ENCODE peak calls at places on chromosome 21, in eight cellular contexts. M, I, U, Y, S, B, R and F are unnamed samples.

GRCh38 chr21:35398366-35398982 is 349.4 kb upstream of the RUNX1 start:
- DNase-seq in M (no peak), I (no peak), U (no peak), Y (no peak), S (peak; percentile 51), B (no peak), R (peak; percentile 47), F (no peak)

GRCh38 chr21:38171723-38172344 is 85.0 kb upstream of the KCNJ15 start:
- DNase-seq in M (no peak), I (no peak), U (peak; percentile 76), Y (no peak), S (peak; percentile 57), B (no peak), R (peak; percentile 37), F (no peak)

GRCh38 chr21:32371913-32372314 is 20.9 kb downstream of the URB1 start:
- DNase-seq in M (no peak), I (no peak), U (peak; percentile 76), Y (no peak), S (peak; percentile 88), B (no peak), R (peak; percentile 90), F (peak; percentile 62)

GRCh38 chr21:26800001-26800400 is 45.2 kb downstream of the ADAMTS1 start:
- DNase-seq in M (no peak), I (no peak), U (no peak), Y (no peak), S (peak; percentile 66), B (no peak), R (peak; percentile 50), F (no peak)

GRCh38 chr21:45981641-45982255 is at the start of gene COL6A1:
- DNase-seq in M (peak; percentile 45), I (peak; percentile 22), U (no peak), Y (no peak), S (no peak), B (peak; percentile 96), R (peak; percentile 65), F (no peak)

GRCh38 chr21:44737706-44738354 is 26.5 kb upstream of the TSPEAR start:
- DNase-seq in M (no peak), I (no peak), U (no peak), Y (no peak), S (peak; percentile 17), B (no peak), R (peak; percentile 23), F (no peak)

GRCh38 chr21:28754127-28754611 is 238.5 kb downstream of the LTN1 start:
- DNase-seq in M (no peak), I (no peak), U (no peak), Y (no peak), S (peak; percentile 99), B (no peak), R (peak; percentile 85), F (peak; percentile 91)

GRCh38 chr21:33901421-33902288 is 13.9 kb downstream of the ATP5PO start:
- DNase-seq in M (no peak), I (no peak), U (peak; percentile 31), Y (no peak), S (peak; percentile 82), B (peak; percentile 62), R (peak; percentile 89), F (no peak)

GRCh38 chr21:26169061-26169610 is 1.4 kb downstream of the APP start:
- DNase-seq in M (peak; percentile 6), I (peak; percentile 30), U (peak; percentile 57), Y (peak; percentile 45), S (peak; percentile 79), B (peak; percentile 71), R (peak; percentile 85), F (no peak)

GRCh38 chr21:38753114-38754100 is 52.3 kb upstream of the ETS2 start:
- DNase-seq in M (no peak), I (no peak), U (no peak), Y (no peak), S (peak; percentile 32), B (no peak), R (no peak), F (no peak)

GRCh38 chr21:45004059-45004422 is 64.2 kb downstream of the SLX9 start:
- DNase-seq in M (no peak), I (no peak), U (no peak), Y (no peak), S (no peak), B (no peak), R (no peak), F (no peak)

GRCh38 chr21:46622226-46622625 is 13.2 kb upstream of the PRMT2 start:
- DNase-seq in M (no peak), I (no peak), U (no peak), Y (no peak), S (peak; percentile 15), B (no peak), R (peak; percentile 34), F (no peak)

GRCh38 chr21:45309069-45309521 is 21.4 kb upstream of the POFUT2 start:
- DNase-seq in M (peak; percentile 31), I (no peak), U (no peak), Y (no peak), S (peak; percentile 74), B (peak; percentile 82), R (peak; percentile 67), F (no peak)

GRCh38 chr21:34668803-34669148 is at the start of gene CLIC6:
- DNase-seq in M (no peak), I (no peak), U (no peak), Y (no peak), S (no peak), B (no peak), R (no peak), F (no peak)

GRCh38 chr21:35048706-35049617 is at the start of gene RUNX1:
- DNase-seq in M (peak; percentile 38), I (peak; percentile 35), U (peak; percentile 86), Y (peak; percentile 88), S (peak; percentile 59), B (no peak), R (peak; percentile 94), F (no peak)

GRCh38 chr21:32004281-32004680 is 131.5 kb downstream of the HUNK start:
- DNase-seq in M (no peak), I (no peak), U (no peak), Y (no peak), S (no peak), B (no peak), R (no peak), F (no peak)

GRCh38 chr21:33325222-33326067 is 675 bp downstream of the IFNAR1 start:
- DNase-seq in M (peak; percentile 56), I (no peak), U (peak; percentile 67), Y (peak; percentile 77), S (peak; percentile 77), B (peak; percentile 51), R (peak; percentile 77), F (peak; percentile 42)

GRCh38 chr21:17101696-17102095 is 411.1 kb upstream of the CXADR start:
- DNase-seq in M (no peak), I (no peak), U (no peak), Y (no peak), S (no peak), B (no peak), R (no peak), F (no peak)

GRCh38 chr21:33890187-33890586 is 25.4 kb downstream of the ATP5PO start:
- DNase-seq in M (no peak), I (no peak), U (no peak), Y (no peak), S (no peak), B (no peak), R (no peak), F (no peak)

GRCh38 chr21:34812510-34813265 is 143.9 kb downstream of the CLIC6 start:
- DNase-seq in M (no peak), I (no peak), U (peak; percentile 81), Y (no peak), S (peak; percentile 58), B (no peak), R (peak; percentile 98), F (peak; percentile 87)

GRCh38 chr21:37045139-37045538 is 27.7 kb downstream of the PIGP start:
- DNase-seq in M (no peak), I (no peak), U (no peak), Y (no peak), S (no peak), B (no peak), R (no peak), F (no peak)

GRCh38 chr21:44930543-44930981 is 9.3 kb upstream of the SLX9 start:
- DNase-seq in M (peak; percentile 45), I (no peak), U (no peak), Y (peak; percentile 80), S (no peak), B (no peak), R (no peak), F (no peak)

GRCh38 chr21:38159355-38159754 is 97.4 kb upstream of the KCNJ15 start:
- DNase-seq in M (peak; percentile 17), I (peak; percentile 22), U (peak; percentile 87), Y (no peak), S (peak; percentile 92), B (peak; percentile 57), R (peak; percentile 73), F (peak; percentile 61)

GRCh38 chr21:37914211-37914900 is 1.9 kb downstream of the KCNJ6 start:
- DNase-seq in M (no peak), I (no peak), U (no peak), Y (no peak), S (peak; percentile 2), B (peak; percentile 11), R (no peak), F (no peak)

GRCh38 chr21:16280731-16281130 is 550.9 kb downstream of the USP25 start:
- DNase-seq in M (no peak), I (no peak), U (no peak), Y (no peak), S (peak; percentile 6), B (no peak), R (peak; percentile 53), F (no peak)

GRCh38 chr21:45506836-45507522 is 35.3 kb downstream of the SLC19A1 start:
- DNase-seq in M (no peak), I (no peak), U (no peak), Y (no peak), S (no peak), B (no peak), R (no peak), F (no peak)

GRCh38 chr21:45818276-45818903 is 163.2 kb upstream of the COL6A1 start:
- DNase-seq in M (no peak), I (no peak), U (peak; percentile 7), Y (no peak), S (peak; percentile 72), B (no peak), R (peak; percentile 90), F (peak; percentile 45)

GRCh38 chr21:38323721-38324591 is 67.2 kb downstream of the KCNJ15 start:
- DNase-seq in M (no peak), I (no peak), U (peak; percentile 98), Y (no peak), S (peak; percentile 90), B (no peak), R (peak; percentile 95), F (peak; percentile 96)